ENCODE peak calls at places on chromosomes 16 and 17, in nine cellular contexts. B, Z, I, R, K, Y, S, E and C are unnamed samples.

GRCh38 chr17:47621293-47622178 is 28.2 kb upstream of the KPNB1 start:
- DNase-seq in S (peak; percentile 81), I (peak; percentile 69), B (peak; percentile 45), Y (no peak), Z (no peak), R (peak; percentile 42), E (no peak), K (no peak), C (no peak)

GRCh38 chr17:33509331-33509730 is 216.2 kb upstream of the ASIC2 start:
- DNase-seq in B (no peak), Z (no peak), S (no peak), I (no peak), E (no peak), R (no peak), K (no peak), Y (no peak), C (no peak)

GRCh38 chr17:28404812-28405570 is 1.0 kb downstream of the SLC46A1 start:
- DNase-seq in S (no peak), Y (no peak), I (no peak), K (no peak), R (no peak), B (no peak), Z (no peak), E (peak; percentile 48), C (no peak)

GRCh38 chr16:24524855-24525652 is 14.3 kb upstream of the RBBP6 start:
- DNase-seq in B (no peak), Z (no peak), I (no peak), R (no peak), E (no peak), S (no peak), Y (no peak), K (no peak), C (no peak)

GRCh38 chr17:65020284-65020683 is 36.3 kb downstream of the GNA13 start:
- DNase-seq in B (no peak), I (peak; percentile 59), R (no peak), Z (no peak), Y (no peak), S (no peak), K (no peak), E (no peak), C (no peak)

GRCh38 chr17:17416400-17417360 is 60.1 kb upstream of the MED9 start:
- DNase-seq in K (no peak), E (peak; percentile 60), Y (no peak), S (no peak), R (peak; percentile 57), Z (no peak), I (no peak), B (no peak), C (no peak)

GRCh38 chr16:22763655-22764054 is 50.3 kb upstream of the HS3ST2 start:
- DNase-seq in E (no peak), K (no peak), Z (no peak), I (no peak), B (no peak), R (no peak), S (no peak), Y (no peak), C (no peak)

GRCh38 chr17:74999523-74999922 is 12.1 kb downstream of the CDR2L start:
- DNase-seq in Z (no peak), B (no peak), Y (no peak), I (no peak), E (no peak), S (no peak), R (no peak), K (no peak), C (no peak)

GRCh38 chr17:79826210-79826680 is 13.0 kb downstream of the CBX4 start:
- DNase-seq in K (no peak), S (no peak), Y (no peak), I (no peak), B (no peak), R (peak; percentile 74), E (peak; percentile 64), Z (no peak), C (no peak)

GRCh38 chr16:83574388-83574787 is 233.4 kb upstream of the HSBP1 start:
- DNase-seq in Y (no peak), Z (no peak), K (no peak), S (no peak), I (peak; percentile 63), R (no peak), B (peak; percentile 20), E (no peak), C (no peak)

GRCh38 chr16:82630219-82630618 is 3.5 kb downstream of the CDH13 start:
- DNase-seq in B (no peak), Z (no peak), E (no peak), S (no peak), I (no peak), K (no peak), Y (no peak), R (no peak), C (no peak)

GRCh38 chr17:80561541-80562114 is 17.0 kb downstream of the RPTOR start:
- DNase-seq in Z (no peak), R (no peak), I (no peak), Y (no peak), K (no peak), B (no peak), S (no peak), E (no peak), C (no peak)

GRCh38 chr17:68329331-68329730 is 38.0 kb downstream of the ARSG start:
- DNase-seq in B (no peak), Z (no peak), R (no peak), Y (no peak), E (no peak), I (no peak), K (no peak), S (no peak), C (no peak)
- H3K9me3 ChIP-seq in B (no peaks in the 10 kb centered on the region), Z (peaks cover 29% of the 10 kb centered on the region), R (peaks cover 27% of the 10 kb centered on the region), Y (no peaks in the 10 kb centered on the region), E (peaks cover 12% of the 10 kb centered on the region), I (peaks cover 11% of the 10 kb centered on the region), K (peaks cover 12% of the 10 kb centered on the region), S (peaks cover 42% of the 10 kb centered on the region), C (no peaks in the 10 kb centered on the region)

GRCh38 chr16:49788936-49789335 is 67.0 kb downstream of the ZNF423 start:
- DNase-seq in E (no peak), K (no peak), Y (no peak), B (no peak), Z (no peak), S (no peak), I (no peak), R (no peak), C (no peak)

GRCh38 chr16:49785970-49786369 is 69.9 kb downstream of the ZNF423 start:
- DNase-seq in E (no peak), R (no peak), Y (no peak), Z (no peak), I (no peak), B (no peak), K (no peak), S (no peak), C (no peak)

GRCh38 chr16:49789617-49790016 is 66.3 kb downstream of the ZNF423 start:
- DNase-seq in Z (no peak), E (no peak), B (no peak), S (no peak), R (no peak), K (no peak), Y (no peak), I (no peak), C (no peak)

GRCh38 chr16:49786926-49787557 is 68.9 kb downstream of the ZNF423 start:
- DNase-seq in Z (no peak), B (no peak), I (no peak), Y (no peak), K (no peak), S (no peak), E (no peak), R (no peak), C (no peak)

DNA sequence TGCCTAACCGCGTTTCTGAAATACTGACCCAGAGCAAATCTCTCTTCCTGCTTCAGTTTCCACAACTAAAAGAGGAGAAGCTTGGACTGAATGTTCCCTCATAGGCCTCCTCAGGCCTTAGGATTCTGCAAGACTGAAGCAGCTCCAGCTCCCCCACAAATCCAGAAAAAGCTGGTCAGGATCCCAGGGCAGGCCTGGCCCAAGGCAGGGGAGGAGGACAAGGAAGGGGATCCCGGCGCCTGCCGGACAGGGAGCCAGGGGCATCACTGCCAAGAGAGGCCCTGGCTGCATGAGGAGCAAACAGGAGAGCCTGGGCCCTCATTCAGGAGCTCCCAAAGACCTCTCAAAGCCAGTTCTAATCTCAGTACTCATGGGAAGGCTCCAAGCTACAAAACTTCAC is 67.4 kb downstream of the ZNF423 start:
- DNase-seq in I (no peak), Y (no peak), Z (no peak), K (no peak), S (no peak), R (no peak), B (no peak), E (no peak), C (no peak)
- H3K9me3 ChIP-seq in I (no peaks in the 10 kb centered on the region), Y (no peaks in the 10 kb centered on the region), Z (no peaks in the 10 kb centered on the region), K (no peaks in the 10 kb centered on the region), S (peaks cover 3% of the 10 kb centered on the region), R (no peaks in the 10 kb centered on the region), B (no peaks in the 10 kb centered on the region), E (no peaks in the 10 kb centered on the region), C (no peaks in the 10 kb centered on the region)

GRCh38 chr16:35510701-35511100 is 2051.3 kb downstream of the TP53TG3F start:
- DNase-seq in R (no peak), I (no peak), K (no peak), E (no peak), Z (no peak), S (no peak), Y (no peak), B (no peak), C (no peak)
- H3K9me3 ChIP-seq in R (peaks cover 18% of the 10 kb centered on the region), I (peaks cover 30% of the 10 kb centered on the region), K (no peaks in the 10 kb centered on the region), E (no peaks in the 10 kb centered on the region), Z (peaks cover 54% of the 10 kb centered on the region), S (no peaks in the 10 kb centered on the region), Y (no peaks in the 10 kb centered on the region), B (peaks cover 5% of the 10 kb centered on the region), C (no peaks in the 10 kb centered on the region)

GRCh38 chr16:10412935-10413601 is 27.2 kb downstream of the ATF7IP2 start:
- DNase-seq in E (no peak), S (no peak), B (no peak), K (no peak), Y (no peak), Z (no peak), R (no peak), I (no peak), C (no peak)

GRCh38 chr16:10405386-10405939 is 19.6 kb downstream of the ATF7IP2 start:
- DNase-seq in I (no peak), R (no peak), K (no peak), Y (no peak), Z (no peak), S (no peak), E (no peak), B (no peak), C (no peak)

GRCh38 chr16:10408824-10409381 is 23.0 kb downstream of the ATF7IP2 start:
- DNase-seq in E (no peak), Y (no peak), I (no peak), B (no peak), R (no peak), K (no peak), S (no peak), Z (no peak), C (no peak)

DNA sequence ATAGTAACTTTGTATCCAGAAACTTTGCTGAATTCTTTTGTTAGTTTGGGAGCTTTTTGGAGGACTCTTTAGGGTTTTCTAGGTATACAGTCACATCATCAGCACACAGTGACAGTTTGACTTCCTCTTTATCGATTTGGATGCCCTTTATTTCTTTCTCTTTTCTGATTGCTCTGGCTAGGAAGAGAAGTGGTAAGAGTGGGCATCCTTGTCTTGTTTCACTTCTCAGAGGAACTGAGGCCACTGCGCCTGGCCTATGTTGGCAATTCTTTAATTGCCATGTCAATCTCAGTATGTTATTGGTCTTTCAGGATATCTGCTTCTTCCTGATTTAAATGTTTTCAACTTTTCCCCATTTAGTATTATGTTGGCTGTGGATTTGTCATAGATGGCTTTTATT is 24.6 kb downstream of the ATF7IP2 start:
- DNase-seq in K (no peak), E (no peak), S (no peak), B (no peak), I (no peak), Z (no peak), Y (no peak), R (no peak), C (no peak)
- H3K9me3 ChIP-seq in K (peaks cover 44% of the 10 kb centered on the region), E (peaks cover 75% of the 10 kb centered on the region), S (peaks cover 22% of the 10 kb centered on the region), B (peaks cover 3% of the 10 kb centered on the region), I (peaks cover 4% of the 10 kb centered on the region), Z (peaks cover 100% of the 10 kb centered on the region), Y (no peaks in the 10 kb centered on the region), R (peaks cover 89% of the 10 kb centered on the region), C (peaks cover 12% of the 10 kb centered on the region)